ENCODE peak calls at places on chromosome 13, in five cellular contexts. One of them, this sample, is unnamed.

GRCh38 chr13:50345804-50346203 is 330.6 kb downstream of the KCNRG start:
- DNase-seq in HCT116: no peak
- DNase-seq in GM23248: no peak
- DNase-seq in hepatocyte: no peak
- DNase-seq in MM.1S: no peak
- DNase-seq in this sample: no peak

GRCh38 chr13:63541336-63541735 is 2125.7 kb upstream of the PCDH20 start:
- DNase-seq in MM.1S: no peak
- DNase-seq in hepatocyte: no peak
- DNase-seq in GM23248: no peak
- DNase-seq in HCT116: no peak
- DNase-seq in this sample: no peak

GRCh38 chr13:95160112-95160906 is 140.9 kb downstream of the ABCC4 start:
- DNase-seq in GM23248: peak; percentile 12
- DNase-seq in MM.1S: no peak
- DNase-seq in hepatocyte: no peak
- DNase-seq in HCT116: no peak
- DNase-seq in this sample: no peak

GRCh38 chr13:88000239-88000638 is 329.1 kb downstream of the SLITRK5 start:
- DNase-seq in GM23248: peak; percentile 40
- DNase-seq in HCT116: no peak
- DNase-seq in hepatocyte: no peak
- DNase-seq in MM.1S: no peak
- DNase-seq in this sample: no peak

GRCh38 chr13:19910336-19911072 is 47.1 kb upstream of the ZMYM5 start:
- DNase-seq in hepatocyte: no peak
- DNase-seq in GM23248: peak; percentile 68
- DNase-seq in MM.1S: no peak
- DNase-seq in HCT116: peak; percentile 43
- DNase-seq in this sample: no peak

GRCh38 chr13:111938743-111939142 is 128.2 kb upstream of the SOX1 start:
- DNase-seq in HCT116: no peak
- DNase-seq in hepatocyte: no peak
- DNase-seq in GM23248: no peak
- DNase-seq in MM.1S: no peak
- DNase-seq in this sample: no peak

GRCh38 chr13:50224534-50224933 is 209.3 kb downstream of the KCNRG start:
- DNase-seq in hepatocyte: no peak
- DNase-seq in HCT116: no peak
- DNase-seq in MM.1S: no peak
- DNase-seq in GM23248: peak; percentile 61
- DNase-seq in this sample: no peak

GRCh38 chr13:95552539-95553270 is at the start of gene CLDN10:
- DNase-seq in hepatocyte: no peak
- DNase-seq in MM.1S: peak; percentile 32
- DNase-seq in GM23248: no peak
- DNase-seq in HCT116: no peak
- DNase-seq in this sample: peak; percentile 87

GRCh38 chr13:97254809-97255208 is 32.7 kb downstream of the MBNL2 start:
- DNase-seq in GM23248: peak; percentile 84
- DNase-seq in hepatocyte: no peak
- DNase-seq in MM.1S: no peak
- DNase-seq in HCT116: peak; percentile 93
- DNase-seq in this sample: no peak

GRCh38 chr13:107600986-107601385 is 614.4 kb downstream of the LIG4 start:
- DNase-seq in MM.1S: no peak
- DNase-seq in GM23248: no peak
- DNase-seq in HCT116: no peak
- DNase-seq in hepatocyte: no peak
- DNase-seq in this sample: no peak

GRCh38 chr13:112443191-112444000 is 67.2 kb downstream of the SPACA7 start:
- DNase-seq in hepatocyte: no peak
- DNase-seq in HCT116: no peak
- DNase-seq in MM.1S: no peak
- DNase-seq in GM23248: peak; percentile 35
- DNase-seq in this sample: peak; percentile 81

GRCh38 chr13:26021516-26021915 is 30.3 kb downstream of the SHISA2 start:
- DNase-seq in GM23248: no peak
- DNase-seq in hepatocyte: no peak
- DNase-seq in HCT116: no peak
- DNase-seq in MM.1S: no peak
- DNase-seq in this sample: no peak

GRCh38 chr13:28685114-28685513 is 26.2 kb downstream of the POMP start:
- DNase-seq in MM.1S: no peak
- DNase-seq in GM23248: no peak
- DNase-seq in hepatocyte: no peak
- DNase-seq in HCT116: no peak
- DNase-seq in this sample: no peak

GRCh38 chr13:36431204-36432105 is 840 bp upstream of the CCNA1 start:
- DNase-seq in hepatocyte: peak; percentile 48
- DNase-seq in MM.1S: no peak
- DNase-seq in GM23248: peak; percentile 39
- DNase-seq in HCT116: no peak
- DNase-seq in this sample: peak; percentile 46

GRCh38 chr13:109275848-109276247 is 510.5 kb downstream of the IRS2 start:
- DNase-seq in MM.1S: no peak
- DNase-seq in hepatocyte: peak; percentile 22
- DNase-seq in GM23248: peak; percentile 33
- DNase-seq in HCT116: no peak
- DNase-seq in this sample: peak; percentile 60

GRCh38 chr13:97445504-97446187 is 11.7 kb downstream of the RAP2A start:
- DNase-seq in MM.1S: no peak
- DNase-seq in GM23248: no peak
- DNase-seq in HCT116: no peak
- DNase-seq in hepatocyte: no peak
- DNase-seq in this sample: no peak

GRCh38 chr13:92512852-92513251 is 713.8 kb upstream of the GPC6 start:
- DNase-seq in MM.1S: no peak
- DNase-seq in GM23248: no peak
- DNase-seq in hepatocyte: no peak
- DNase-seq in HCT116: no peak
- DNase-seq in this sample: peak; percentile 29

GRCh38 chr13:102951808-102952207 is 106.0 kb downstream of the ERCC5 start:
- DNase-seq in HCT116: no peak
- DNase-seq in GM23248: no peak
- DNase-seq in hepatocyte: no peak
- DNase-seq in MM.1S: no peak
- DNase-seq in this sample: no peak

GRCh38 chr13:33634526-33635111 is 183.3 kb upstream of the RFC3 start:
- DNase-seq in GM23248: no peak
- DNase-seq in MM.1S: no peak
- DNase-seq in HCT116: no peak
- DNase-seq in hepatocyte: no peak
- DNase-seq in this sample: no peak

GRCh38 chr13:107124129-107124718 is 556.3 kb upstream of the ARGLU1 start:
- DNase-seq in hepatocyte: peak; percentile 38
- DNase-seq in GM23248: peak; percentile 34
- DNase-seq in MM.1S: peak; percentile 25
- DNase-seq in HCT116: no peak
- DNase-seq in this sample: peak; percentile 31

GRCh38 chr13:27036236-27036981 is 135.2 kb downstream of the USP12 start:
- DNase-seq in GM23248: peak; percentile 30
- DNase-seq in MM.1S: no peak
- DNase-seq in hepatocyte: no peak
- DNase-seq in HCT116: peak; percentile 32
- DNase-seq in this sample: no peak

GRCh38 chr13:80151016-80151415 is 189.9 kb downstream of the SPRY2 start:
- DNase-seq in hepatocyte: no peak
- DNase-seq in HCT116: no peak
- DNase-seq in GM23248: peak; percentile 12
- DNase-seq in MM.1S: no peak
- DNase-seq in this sample: no peak

GRCh38 chr13:95385808-95386207 is 84.6 kb upstream of the ABCC4 start:
- DNase-seq in GM23248: peak; percentile 28
- DNase-seq in HCT116: no peak
- DNase-seq in MM.1S: no peak
- DNase-seq in hepatocyte: no peak
- DNase-seq in this sample: no peak

GRCh38 chr13:33446821-33447481 is 161.4 kb upstream of the STARD13 start:
- DNase-seq in MM.1S: no peak
- DNase-seq in HCT116: no peak
- DNase-seq in GM23248: no peak
- DNase-seq in hepatocyte: peak; percentile 15
- DNase-seq in this sample: no peak

GRCh38 chr13:111280666-111281577 is 39.5 kb upstream of the TEX29 start:
- DNase-seq in MM.1S: no peak
- DNase-seq in GM23248: peak; percentile 73
- DNase-seq in hepatocyte: no peak
- DNase-seq in HCT116: no peak
- DNase-seq in this sample: no peak

GRCh38 chr13:41767801-41768200 is 193.1 kb downstream of the VWA8 start:
- DNase-seq in GM23248: peak; percentile 12
- DNase-seq in HCT116: no peak
- DNase-seq in hepatocyte: no peak
- DNase-seq in MM.1S: no peak
- DNase-seq in this sample: no peak

GRCh38 chr13:72696590-72696989 is 30.8 kb downstream of the MZT1 start:
- DNase-seq in GM23248: peak; percentile 31
- DNase-seq in hepatocyte: no peak
- DNase-seq in HCT116: peak; percentile 1
- DNase-seq in MM.1S: no peak
- DNase-seq in this sample: no peak

GRCh38 chr13:83563499-83563898 is 318.8 kb downstream of the SLITRK1 start:
- DNase-seq in MM.1S: no peak
- DNase-seq in hepatocyte: no peak
- DNase-seq in GM23248: no peak
- DNase-seq in HCT116: no peak
- DNase-seq in this sample: peak; percentile 2

GRCh38 chr13:73499685-73500084 is 440.9 kb downstream of the KLF5 start:
- DNase-seq in HCT116: no peak
- DNase-seq in GM23248: no peak
- DNase-seq in hepatocyte: peak; percentile 10
- DNase-seq in MM.1S: no peak
- DNase-seq in this sample: no peak

GRCh38 chr13:81116461-81117282 is 775.7 kb upstream of the SPRY2 start:
- DNase-seq in hepatocyte: no peak
- DNase-seq in MM.1S: peak; percentile 36
- DNase-seq in HCT116: no peak
- DNase-seq in GM23248: no peak
- DNase-seq in this sample: no peak

GRCh38 chr13:106372199-106373160 is 163.0 kb downstream of the EFNB2 start:
- DNase-seq in GM23248: peak; percentile 60
- DNase-seq in MM.1S: no peak
- DNase-seq in HCT116: no peak
- DNase-seq in hepatocyte: no peak
- DNase-seq in this sample: no peak

GRCh38 chr13:108621421-108621820 is 8.0 kb upstream of the MYO16 start:
- DNase-seq in HCT116: no peak
- DNase-seq in MM.1S: no peak
- DNase-seq in hepatocyte: no peak
- DNase-seq in GM23248: no peak
- DNase-seq in this sample: no peak

GRCh38 chr13:20188649-20189553 is 3.8 kb downstream of the GJB2 start:
- DNase-seq in hepatocyte: no peak
- DNase-seq in MM.1S: no peak
- DNase-seq in GM23248: no peak
- DNase-seq in HCT116: no peak
- DNase-seq in this sample: peak; percentile 37

GRCh38 chr13:105346141-105346766 is 1189.2 kb downstream of the EFNB2 start:
- DNase-seq in GM23248: peak; percentile 6
- DNase-seq in HCT116: peak; percentile 26
- DNase-seq in hepatocyte: peak; percentile 46
- DNase-seq in MM.1S: no peak
- DNase-seq in this sample: no peak

GRCh38 chr13:76790519-76791289 is 95.5 kb downstream of the KCTD12 start:
- DNase-seq in hepatocyte: no peak
- DNase-seq in HCT116: no peak
- DNase-seq in GM23248: peak; percentile 24
- DNase-seq in MM.1S: no peak
- DNase-seq in this sample: no peak

GRCh38 chr13:36713842-36714241 is 40.0 kb downstream of the SERTM1 start:
- DNase-seq in HCT116: no peak
- DNase-seq in MM.1S: no peak
- DNase-seq in GM23248: peak; percentile 16
- DNase-seq in hepatocyte: no peak
- DNase-seq in this sample: no peak

GRCh38 chr13:73702419-73703071 is 431.7 kb downstream of the KLF12 start:
- DNase-seq in HCT116: no peak
- DNase-seq in GM23248: no peak
- DNase-seq in MM.1S: peak; percentile 92
- DNase-seq in hepatocyte: peak; percentile 22
- DNase-seq in this sample: no peak

GRCh38 chr13:113917523-113918371 is 53.9 kb upstream of the GAS6 start:
- DNase-seq in hepatocyte: no peak
- DNase-seq in MM.1S: no peak
- DNase-seq in HCT116: no peak
- DNase-seq in GM23248: no peak
- DNase-seq in this sample: no peak
- H3K4me2 ChIP-seq in hepatocyte: no peak overlapping the region
- H3K4me2 ChIP-seq in MM.1S: no peak overlapping the region
- H3K4me2 ChIP-seq in HCT116: no peak overlapping the region
- H3K4me2 ChIP-seq in GM23248: no peak overlapping the region
- H3K4me2 ChIP-seq in this sample: no peak overlapping the region

GRCh38 chr13:68358218-68358817 is 1128.2 kb upstream of the PCDH9 start:
- DNase-seq in MM.1S: no peak
- DNase-seq in GM23248: no peak
- DNase-seq in hepatocyte: no peak
- DNase-seq in HCT116: no peak
- DNase-seq in this sample: no peak

GRCh38 chr13:68359105-68359504 is 1129.0 kb upstream of the PCDH9 start:
- DNase-seq in GM23248: no peak
- DNase-seq in MM.1S: no peak
- DNase-seq in hepatocyte: no peak
- DNase-seq in HCT116: no peak
- DNase-seq in this sample: no peak
- TF ChIP-seq EZH2phosphoT487 in GM23248: no peak
- TF ChIP-seq EZH2phosphoT487 in MM.1S: no peak
- TF ChIP-seq EZH2phosphoT487 in hepatocyte: no peak
- TF ChIP-seq EZH2phosphoT487 in HCT116: no peak
- TF ChIP-seq EZH2phosphoT487 in this sample: no peak

GRCh38 chr13:32153056-32153455 is 121.5 kb downstream of the FRY start:
- DNase-seq in MM.1S: no peak
- DNase-seq in GM23248: peak; percentile 88
- DNase-seq in hepatocyte: no peak
- DNase-seq in HCT116: no peak
- DNase-seq in this sample: no peak
- H3K4me2 ChIP-seq in MM.1S: no peak overlapping the region
- H3K4me2 ChIP-seq in GM23248: peak overlapping the region; percentile 12
- H3K4me2 ChIP-seq in hepatocyte: no peak overlapping the region
- H3K4me2 ChIP-seq in HCT116: no peak overlapping the region
- H3K4me2 ChIP-seq in this sample: no peak overlapping the region

GRCh38 chr13:113669871-113670341 is 2.9 kb downstream of the GRK1 start:
- DNase-seq in hepatocyte: no peak
- DNase-seq in HCT116: no peak
- DNase-seq in GM23248: no peak
- DNase-seq in MM.1S: no peak
- DNase-seq in this sample: no peak

GRCh38 chr13:113667771-113668490 is 912 bp downstream of the GRK1 start:
- DNase-seq in HCT116: no peak
- DNase-seq in hepatocyte: no peak
- DNase-seq in GM23248: no peak
- DNase-seq in MM.1S: no peak
- DNase-seq in this sample: no peak

GRCh38 chr13:113670541-113670940 is 3.5 kb downstream of the GRK1 start:
- DNase-seq in HCT116: no peak
- DNase-seq in hepatocyte: no peak
- DNase-seq in MM.1S: no peak
- DNase-seq in GM23248: no peak
- DNase-seq in this sample: no peak

GRCh38 chr13:113668491-113668971 is 1.5 kb downstream of the GRK1 start:
- DNase-seq in hepatocyte: no peak
- DNase-seq in HCT116: no peak
- DNase-seq in GM23248: no peak
- DNase-seq in MM.1S: no peak
- DNase-seq in this sample: no peak

GRCh38 chr13:113669231-113669870 is 2.3 kb downstream of the GRK1 start:
- DNase-seq in MM.1S: no peak
- DNase-seq in HCT116: no peak
- DNase-seq in hepatocyte: no peak
- DNase-seq in GM23248: no peak
- DNase-seq in this sample: no peak
- TF ChIP-seq EZH2phosphoT487 in MM.1S: no peak
- TF ChIP-seq EZH2phosphoT487 in HCT116: no peak
- TF ChIP-seq EZH2phosphoT487 in hepatocyte: no peak
- TF ChIP-seq EZH2phosphoT487 in GM23248: no peak
- TF ChIP-seq EZH2phosphoT487 in this sample: no peak

This sample was measured in neural progenitor cell.